ENCODE peak calls at places on chromosomes 11 and 22, in ten cellular contexts. R is GM23248; C is stimulated activated CD8-positive, alpha-beta memory T cell treated with anti-CD3 and anti-CD28 coated beads, Interleukin-4, amount 100 ng/mL, for 4 hours; L is effector CD4-positive, alpha-beta T cell; E is NCI-H2029; G is foreskin keratinocyte; I is skeletal muscle cell; W is upper lobe of right lung; J is CD4-positive, alpha-beta T cell; S is SHP77. A is an unnamed sample.

GRCh38 chr22:30025187-30025586 is 55.1 kb upstream of the HORMAD2 start:
- DNase-seq in R (no peak), S (no peak), C (no peak), W (no peak), G (no peak), E (no peak), I (no peak), J (no peak), L (no peak), A (no peak)

GRCh38 chr22:50490531-50491308 is 4.1 kb downstream of the MIOX start:
- DNase-seq in J (no peak), L (no peak), R (no peak), G (no peak), C (no peak), W (peak), E (no peak), S (no peak), I (no peak), A (no peak)

GRCh38 chr22:41929158-41929896 is 2.7 kb upstream of the TNFRSF13C start:
- DNase-seq in R (no peak), S (peak), J (no peak), C (no peak), L (no peak), E (peak), I (no peak), W (no peak), G (no peak), A (no peak)

GRCh38 chr22:30922151-30922611 is 46.4 kb downstream of the MORC2 start:
- DNase-seq in G (peak), I (peak), E (no peak), W (peak), J (peak), L (peak), R (peak), S (peak), C (peak), A (peak)

GRCh38 chr11:73314121-73314948 is 6.3 kb downstream of the ARHGEF17 start:
- DNase-seq in R (peak), G (peak), L (no peak), I (no peak), W (peak), S (no peak), C (no peak), E (no peak), J (no peak), A (no peak)

GRCh38 chr22:44676441-44677298 is 25.3 kb upstream of the PRR5 start:
- DNase-seq in J (no peak), R (peak), W (no peak), I (no peak), E (no peak), S (no peak), G (no peak), C (no peak), L (no peak), A (no peak)

GRCh38 chr22:31123292-31123602 is 481 bp downstream of the INPP5J start:
- DNase-seq in S (no peak), G (no peak), C (no peak), L (no peak), J (no peak), I (no peak), R (no peak), E (no peak), W (no peak), A (no peak)

GRCh38 chr22:32850591-32851517 is 49.3 kb downstream of the TIMP3 start:
- DNase-seq in E (no peak), L (no peak), G (no peak), C (no peak), R (peak), I (no peak), J (no peak), S (no peak), W (no peak), A (no peak)

GRCh38 chr11:35927067-35927466 is 16.8 kb upstream of the LDLRAD3 start:
- DNase-seq in L (no peak), J (no peak), G (no peak), I (no peak), S (no peak), W (no peak), R (peak), C (no peak), E (no peak), A (no peak)

A was measured in B cell.